ENCODE peak calls at places on chromosomes 7 and 10, in six cellular contexts. O is GM06990, N is HFFc6, K is choroid plexus epithelial cell, Z is mammary epithelial cell, G is fibroblast of lung. C is an unnamed sample.

GRCh38 chr7:44964384-44964830 is 14.4 kb downstream of the MYO1G start:
- DNase-seq in O (no peak), N (no peak), K (peak), Z (no peak), G (no peak), C (no peak)

GRCh38 chr7:137443616-137444015 is 100.1 kb upstream of the PTN start:
- DNase-seq in O (no peak), N (peak), K (peak), Z (peak), G (peak), C (no peak)

GRCh38 chr7:29113384-29114102 is 32.8 kb downstream of the CPVL start:
- DNase-seq in O (no peak), N (peak), K (peak), Z (peak), G (peak), C (no peak)

GRCh38 chr10:15809450-15809849 is 50.9 kb downstream of the MINDY3 start:
- DNase-seq in O (no peak), N (no peak), K (no peak), Z (no peak), G (no peak), C (no peak)

GRCh38 chr7:112987171-112987570 is 99.5 kb downstream of the GPR85 start:
- DNase-seq in O (no peak), N (no peak), K (no peak), Z (no peak), G (no peak), C (no peak)

GRCh38 chr10:132687181-132687892 is 98.6 kb downstream of the NKX6-2 start:
- DNase-seq in O (no peak), N (no peak), K (no peak), Z (no peak), G (no peak), C (peak)

GRCh38 chr7:132390705-132391104 is 185.6 kb downstream of the PLXNA4 start:
- DNase-seq in O (no peak), N (peak), K (peak), Z (no peak), G (peak), C (no peak)

GRCh38 chr10:119409906-119410305 is 132.6 kb downstream of the RGS10 start:
- DNase-seq in O (no peak), N (no peak), K (peak), Z (no peak), G (no peak), C (no peak)

GRCh38 chr7:155858521-155859061 is 46.3 kb upstream of the SHH start:
- DNase-seq in O (no peak), N (peak), K (no peak), Z (peak), G (peak), C (no peak)

GRCh38 chr10:83522456-83522855 is 616.9 kb upstream of the GHITM start:
- DNase-seq in O (no peak), N (no peak), K (no peak), Z (no peak), G (peak), C (no peak)

GRCh38 chr10:10798543-10799192 is 219.0 kb upstream of the CELF2 start:
- DNase-seq in O (no peak), N (no peak), K (no peak), Z (no peak), G (no peak), C (no peak)

GRCh38 chr10:132452216-132452650 is 55.2 kb downstream of the PWWP2B start:
- DNase-seq in O (no peak), N (no peak), K (no peak), Z (no peak), G (no peak), C (no peak)

GRCh38 chr7:29811597-29811996 is 5.3 kb downstream of the WIPF3 start:
- DNase-seq in O (no peak), N (no peak), K (no peak), Z (no peak), G (no peak), C (no peak)

GRCh38 chr7:17408904-17409290 is 110.4 kb downstream of the AHR start:
- DNase-seq in O (no peak), N (no peak), K (peak), Z (peak), G (peak), C (no peak)

GRCh38 chr10:98374176-98374969 is 40.6 kb downstream of the PYROXD2 start:
- DNase-seq in O (no peak), N (peak), K (peak), Z (peak), G (peak), C (no peak)

GRCh38 chr10:132710746-132711617 is 75.0 kb downstream of the NKX6-2 start:
- DNase-seq in O (no peak), N (no peak), K (no peak), Z (no peak), G (no peak), C (peak)

GRCh38 chr10:68870061-68870460 is 31.1 kb upstream of the DDX50 start:
- DNase-seq in O (no peak), N (no peak), K (no peak), Z (no peak), G (no peak), C (no peak)

GRCh38 chr10:59905735-59906416 is 480 bp downstream of the CCDC6 start:
- DNase-seq in O (no peak), N (no peak), K (no peak), Z (no peak), G (no peak), C (no peak)

GRCh38 chr10:49596493-49596809 is 13.7 kb upstream of the SLC18A3 start:
- DNase-seq in O (no peak), N (no peak), K (no peak), Z (no peak), G (no peak), C (no peak)
- TF ChIP-seq CTCF in O (no peak), N (no peak), K (no peak), Z (no peak), G (no peak), C (no peak)

DNA sequence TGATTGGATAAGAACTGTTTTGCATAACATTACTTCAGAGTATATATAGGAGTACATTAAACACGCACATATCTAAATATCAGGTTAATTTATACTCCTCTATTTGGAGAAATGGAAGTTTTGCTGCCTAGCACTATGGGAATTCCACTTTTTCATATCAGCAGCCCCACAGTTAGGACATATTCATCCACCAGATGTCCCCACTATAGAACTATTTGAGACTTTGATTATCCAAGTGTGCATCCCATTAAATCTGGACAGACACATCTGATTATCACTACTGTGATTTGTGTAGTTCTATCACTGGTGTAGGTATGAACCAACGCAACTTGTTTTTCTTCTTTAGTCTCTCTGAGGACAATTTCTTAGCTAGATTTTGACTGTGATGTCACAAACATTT is 345.7 kb downstream of the THSD7A start:
- DNase-seq in O (no peak), N (no peak), K (peak), Z (no peak), G (no peak), C (no peak)
- TF ChIP-seq CTCF in O (no peak), N (no peak), K (peak), Z (no peak), G (peak), C (no peak)

GRCh38 chr7:153193144-153193595 is 433.6 kb downstream of the ACTR3B start:
- DNase-seq in O (peak), N (no peak), K (no peak), Z (no peak), G (no peak), C (no peak)
- TF ChIP-seq CTCF in O (peak), N (peak), K (peak), Z (peak), G (no peak), C (no peak)

GRCh38 chr10:1069680-1070079 is 13.5 kb downstream of the WDR37 start:
- DNase-seq in O (no peak), N (no peak), K (no peak), Z (no peak), G (no peak), C (no peak)

GRCh38 chr10:1070939-1071338 is 14.8 kb downstream of the WDR37 start:
- DNase-seq in O (no peak), N (no peak), K (peak), Z (no peak), G (peak), C (no peak)

GRCh38 chr10:1074063-1074747 is 18.0 kb downstream of the WDR37 start:
- DNase-seq in O (no peak), N (no peak), K (no peak), Z (no peak), G (no peak), C (no peak)

GRCh38 chr10:1078668-1079067 is 22.5 kb downstream of the WDR37 start:
- DNase-seq in O (no peak), N (no peak), K (no peak), Z (no peak), G (no peak), C (no peak)

GRCh38 chr10:1074748-1075358 is 18.7 kb downstream of the WDR37 start:
- DNase-seq in O (no peak), N (no peak), K (peak), Z (no peak), G (no peak), C (no peak)
- TF ChIP-seq CTCF in O (peak), N (peak), K (peak), Z (peak), G (peak), C (peak)